ENCODE peak calls at places on chromosomes 5 and 9, in six cellular contexts. One of them, this sample, is unnamed.
A peak's percentile ranks its signal among the peaks of the same experiment; 100 is the strongest.

GRCh38 chr5:179974946-179975712 is 67.4 kb upstream of the TBC1D9B start:
- DNase-seq in CD4-positive, alpha-beta T cell: peak; percentile 8
- DNase-seq in left ventricle myocardium inferior: no peak
- DNase-seq in NB4: peak; percentile 66
- DNase-seq in HL-60: peak; percentile 70
- DNase-seq in AG09319: no peak
- DNase-seq in this sample: peak; percentile 56

GRCh38 chr5:95842955-95843544 is 20.5 kb upstream of the GLRX start:
- DNase-seq in AG09319: no peak
- DNase-seq in NB4: peak; percentile 94
- DNase-seq in HL-60: peak; percentile 92
- DNase-seq in CD4-positive, alpha-beta T cell: no peak
- DNase-seq in left ventricle myocardium inferior: peak; percentile 59
- DNase-seq in this sample: no peak

GRCh38 chr5:175680020-175680419 is 22.1 kb downstream of the HRH2 start:
- DNase-seq in CD4-positive, alpha-beta T cell: no peak
- DNase-seq in left ventricle myocardium inferior: no peak
- DNase-seq in NB4: no peak
- DNase-seq in HL-60: no peak
- DNase-seq in AG09319: no peak
- DNase-seq in this sample: no peak

GRCh38 chr9:121532881-121533280 is 33.2 kb upstream of the GGTA1 start:
- DNase-seq in HL-60: no peak
- DNase-seq in CD4-positive, alpha-beta T cell: no peak
- DNase-seq in left ventricle myocardium inferior: no peak
- DNase-seq in AG09319: no peak
- DNase-seq in NB4: no peak
- DNase-seq in this sample: no peak

GRCh38 chr5:149215478-149216042 is 56.1 kb upstream of the AFAP1L1 start:
- DNase-seq in AG09319: no peak
- DNase-seq in left ventricle myocardium inferior: peak; percentile 44
- DNase-seq in HL-60: no peak
- DNase-seq in NB4: peak; percentile 16
- DNase-seq in CD4-positive, alpha-beta T cell: no peak
- DNase-seq in this sample: no peak

GRCh38 chr9:91978739-91979414 is 28.8 kb upstream of the ROR2 start:
- DNase-seq in AG09319: no peak
- DNase-seq in CD4-positive, alpha-beta T cell: no peak
- DNase-seq in HL-60: peak; percentile 40
- DNase-seq in left ventricle myocardium inferior: no peak
- DNase-seq in NB4: peak; percentile 60
- DNase-seq in this sample: peak; percentile 6

GRCh38 chr9:114176601-114177295 is 21.4 kb downstream of the COL27A1 start:
- DNase-seq in left ventricle myocardium inferior: no peak
- DNase-seq in CD4-positive, alpha-beta T cell: no peak
- DNase-seq in HL-60: no peak
- DNase-seq in AG09319: no peak
- DNase-seq in NB4: peak; percentile 41
- DNase-seq in this sample: no peak

GRCh38 chr5:134224905-134225779 is 731 bp downstream of the PPP2CA start:
- DNase-seq in AG09319: no peak
- DNase-seq in CD4-positive, alpha-beta T cell: peak; percentile 36
- DNase-seq in HL-60: peak; percentile 12
- DNase-seq in NB4: peak; percentile 79
- DNase-seq in left ventricle myocardium inferior: peak; percentile 50
- DNase-seq in this sample: peak; percentile 80

GRCh38 chr9:131523451-131524435 is 7.3 kb downstream of the UCK1 start:
- DNase-seq in left ventricle myocardium inferior: no peak
- DNase-seq in HL-60: no peak
- DNase-seq in AG09319: no peak
- DNase-seq in NB4: no peak
- DNase-seq in CD4-positive, alpha-beta T cell: no peak
- DNase-seq in this sample: no peak

GRCh38 chr5:39892708-39893107 is 467.9 kb upstream of the DAB2 start:
- DNase-seq in CD4-positive, alpha-beta T cell: no peak
- DNase-seq in NB4: no peak
- DNase-seq in HL-60: no peak
- DNase-seq in AG09319: no peak
- DNase-seq in left ventricle myocardium inferior: no peak
- DNase-seq in this sample: no peak

GRCh38 chr5:170603578-170604565 is 100.1 kb downstream of the KCNIP1 start:
- DNase-seq in CD4-positive, alpha-beta T cell: no peak
- DNase-seq in AG09319: no peak
- DNase-seq in HL-60: peak; percentile 45
- DNase-seq in NB4: peak; percentile 62
- DNase-seq in left ventricle myocardium inferior: peak; percentile 34
- DNase-seq in this sample: peak; percentile 63

GRCh38 chr9:18768951-18769622 is 263.9 kb downstream of the SAXO1 start:
- DNase-seq in CD4-positive, alpha-beta T cell: no peak
- DNase-seq in AG09319: no peak
- DNase-seq in HL-60: no peak
- DNase-seq in NB4: no peak
- DNase-seq in left ventricle myocardium inferior: no peak
- DNase-seq in this sample: no peak

GRCh38 chr9:137020771-137021573 is 7.1 kb downstream of the ABCA2 start:
- DNase-seq in AG09319: no peak
- DNase-seq in left ventricle myocardium inferior: no peak
- DNase-seq in HL-60: no peak
- DNase-seq in CD4-positive, alpha-beta T cell: no peak
- DNase-seq in NB4: no peak
- DNase-seq in this sample: no peak

GRCh38 chr5:135694016-135694415 is 115.2 kb upstream of the CXCL14 start:
- DNase-seq in NB4: no peak
- DNase-seq in CD4-positive, alpha-beta T cell: no peak
- DNase-seq in AG09319: no peak
- DNase-seq in HL-60: no peak
- DNase-seq in left ventricle myocardium inferior: no peak
- DNase-seq in this sample: no peak

GRCh38 chr9:109793196-109793595 is 13.2 kb downstream of the PALM2AKAP2 start:
- DNase-seq in AG09319: peak; percentile 73
- DNase-seq in HL-60: no peak
- DNase-seq in CD4-positive, alpha-beta T cell: no peak
- DNase-seq in NB4: no peak
- DNase-seq in left ventricle myocardium inferior: no peak
- DNase-seq in this sample: no peak

GRCh38 chr5:179414459-179415215 is 69.4 kb upstream of the ADAMTS2 start:
- DNase-seq in NB4: peak; percentile 23
- DNase-seq in CD4-positive, alpha-beta T cell: no peak
- DNase-seq in AG09319: no peak
- DNase-seq in HL-60: no peak
- DNase-seq in left ventricle myocardium inferior: no peak
- DNase-seq in this sample: no peak

GRCh38 chr9:6498982-6499381 is 86.0 kb downstream of the UHRF2 start:
- DNase-seq in AG09319: peak; percentile 18
- DNase-seq in CD4-positive, alpha-beta T cell: no peak
- DNase-seq in left ventricle myocardium inferior: no peak
- DNase-seq in NB4: no peak
- DNase-seq in HL-60: no peak
- DNase-seq in this sample: no peak

GRCh38 chr5:7828269-7828668 is 22.7 kb downstream of the CFAP90 start:
- DNase-seq in NB4: no peak
- DNase-seq in left ventricle myocardium inferior: peak; percentile 63
- DNase-seq in CD4-positive, alpha-beta T cell: no peak
- DNase-seq in AG09319: no peak
- DNase-seq in HL-60: no peak
- DNase-seq in this sample: no peak

GRCh38 chr5:8329773-8330172 is 460.8 kb downstream of the MTRR start:
- DNase-seq in CD4-positive, alpha-beta T cell: no peak
- DNase-seq in left ventricle myocardium inferior: no peak
- DNase-seq in NB4: peak; percentile 41
- DNase-seq in HL-60: no peak
- DNase-seq in AG09319: no peak
- DNase-seq in this sample: no peak

GRCh38 chr9:35051069-35051967 is 21.1 kb downstream of the VCP start:
- DNase-seq in AG09319: no peak
- DNase-seq in CD4-positive, alpha-beta T cell: peak; percentile 48
- DNase-seq in HL-60: peak; percentile 46
- DNase-seq in left ventricle myocardium inferior: peak; percentile 36
- DNase-seq in NB4: peak; percentile 81
- DNase-seq in this sample: peak; percentile 66
- TF ChIP-seq CTCF in AG09319: peak; percentile 50
- TF ChIP-seq CTCF in CD4-positive, alpha-beta T cell: peak; percentile 70
- TF ChIP-seq CTCF in HL-60: peak; percentile 20
- TF ChIP-seq CTCF in left ventricle myocardium inferior: peak; percentile 73
- TF ChIP-seq CTCF in NB4: peak; percentile 96
- TF ChIP-seq CTCF in this sample: peak; percentile 75

GRCh38 chr5:759111-759741 is 25.3 kb downstream of the ZDHHC11B start:
- DNase-seq in NB4: no peak
- DNase-seq in left ventricle myocardium inferior: peak; percentile 76
- DNase-seq in HL-60: no peak
- DNase-seq in AG09319: no peak
- DNase-seq in CD4-positive, alpha-beta T cell: peak; percentile 82
- DNase-seq in this sample: peak; percentile 73
- TF ChIP-seq CTCF in NB4: no peak
- TF ChIP-seq CTCF in left ventricle myocardium inferior: no peak
- TF ChIP-seq CTCF in HL-60: no peak
- TF ChIP-seq CTCF in AG09319: no peak
- TF ChIP-seq CTCF in CD4-positive, alpha-beta T cell: no peak
- TF ChIP-seq CTCF in this sample: no peak

DNA sequence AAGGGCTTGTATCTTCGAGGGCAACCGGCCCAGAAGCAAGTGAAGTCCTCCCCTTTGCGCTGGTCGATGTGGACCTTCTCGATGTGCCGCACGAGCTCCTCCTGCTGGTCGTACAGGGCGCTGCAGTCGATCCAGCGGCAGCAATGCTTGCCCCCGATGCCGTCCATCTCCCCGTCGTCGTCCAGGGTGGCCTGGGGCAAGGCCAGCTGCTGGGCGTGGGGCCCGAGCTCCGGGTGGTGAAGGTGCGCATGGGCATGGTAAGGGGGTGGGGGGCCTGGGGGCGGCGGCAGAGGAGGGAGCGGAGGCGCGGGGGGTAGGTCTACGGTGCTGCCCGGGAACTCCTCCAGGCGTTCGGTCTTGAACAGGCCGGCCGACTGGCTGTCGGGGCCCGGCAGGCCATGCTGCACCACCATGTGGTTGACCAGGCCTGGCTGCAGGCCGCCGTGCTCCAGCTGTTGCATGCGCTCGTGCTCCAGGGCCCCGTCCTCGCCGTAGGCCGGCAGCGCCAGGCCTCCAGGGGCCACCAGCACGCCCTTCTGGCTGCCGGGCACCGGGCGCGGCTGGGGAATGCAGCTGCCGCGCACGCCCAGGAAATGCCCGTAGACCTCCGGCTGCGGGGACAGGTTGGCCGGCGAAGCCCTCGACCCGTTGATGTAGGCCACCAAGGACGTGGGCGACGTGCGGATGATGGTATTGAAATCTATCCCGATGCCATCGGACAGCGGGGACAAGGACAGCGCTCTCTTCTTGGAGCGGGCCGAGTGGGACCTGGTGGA is 181.8 kb downstream of the GLIS3 start:
- DNase-seq in left ventricle myocardium inferior: no peak
- DNase-seq in HL-60: peak; percentile 2
- DNase-seq in NB4: peak; percentile 53
- DNase-seq in AG09319: no peak
- DNase-seq in CD4-positive, alpha-beta T cell: peak; percentile 12
- DNase-seq in this sample: no peak
- TF ChIP-seq CTCF in left ventricle myocardium inferior: peak; percentile 51
- TF ChIP-seq CTCF in HL-60: peak; percentile 47
- TF ChIP-seq CTCF in NB4: peak; percentile 78
- TF ChIP-seq CTCF in AG09319: peak; percentile 13
- TF ChIP-seq CTCF in CD4-positive, alpha-beta T cell: peak; percentile 48
- TF ChIP-seq CTCF in this sample: no peak

GRCh38 chr5:72092074-72092473 is 15.2 kb upstream of the MAP1B start:
- DNase-seq in AG09319: no peak
- DNase-seq in NB4: no peak
- DNase-seq in CD4-positive, alpha-beta T cell: no peak
- DNase-seq in HL-60: no peak
- DNase-seq in left ventricle myocardium inferior: no peak
- DNase-seq in this sample: no peak
- TF ChIP-seq CTCF in AG09319: no peak
- TF ChIP-seq CTCF in NB4: no peak
- TF ChIP-seq CTCF in CD4-positive, alpha-beta T cell: no peak
- TF ChIP-seq CTCF in HL-60: no peak
- TF ChIP-seq CTCF in left ventricle myocardium inferior: no peak
- TF ChIP-seq CTCF in this sample: no peak

GRCh38 chr5:152723482-152723881 is 318.4 kb upstream of the NMUR2 start:
- DNase-seq in NB4: no peak
- DNase-seq in HL-60: no peak
- DNase-seq in left ventricle myocardium inferior: no peak
- DNase-seq in CD4-positive, alpha-beta T cell: no peak
- DNase-seq in AG09319: no peak
- DNase-seq in this sample: no peak
- TF ChIP-seq CTCF in NB4: no peak
- TF ChIP-seq CTCF in HL-60: no peak
- TF ChIP-seq CTCF in left ventricle myocardium inferior: no peak
- TF ChIP-seq CTCF in CD4-positive, alpha-beta T cell: no peak
- TF ChIP-seq CTCF in AG09319: no peak
- TF ChIP-seq CTCF in this sample: no peak

GRCh38 chr5:57749396-57749795 is 266.8 kb upstream of the ACTBL2 start:
- DNase-seq in AG09319: no peak
- DNase-seq in CD4-positive, alpha-beta T cell: no peak
- DNase-seq in NB4: no peak
- DNase-seq in HL-60: no peak
- DNase-seq in left ventricle myocardium inferior: no peak
- DNase-seq in this sample: no peak
- TF ChIP-seq CTCF in AG09319: no peak
- TF ChIP-seq CTCF in CD4-positive, alpha-beta T cell: no peak
- TF ChIP-seq CTCF in NB4: no peak
- TF ChIP-seq CTCF in HL-60: no peak
- TF ChIP-seq CTCF in left ventricle myocardium inferior: no peak
- TF ChIP-seq CTCF in this sample: no peak

GRCh38 chr5:143362828-143363227 is 40.7 kb downstream of the NR3C1 start:
- DNase-seq in NB4: no peak
- DNase-seq in HL-60: no peak
- DNase-seq in CD4-positive, alpha-beta T cell: no peak
- DNase-seq in left ventricle myocardium inferior: no peak
- DNase-seq in AG09319: no peak
- DNase-seq in this sample: no peak

GRCh38 chr5:143356855-143357254 is 46.6 kb downstream of the NR3C1 start:
- DNase-seq in HL-60: no peak
- DNase-seq in AG09319: no peak
- DNase-seq in NB4: no peak
- DNase-seq in left ventricle myocardium inferior: no peak
- DNase-seq in CD4-positive, alpha-beta T cell: no peak
- DNase-seq in this sample: no peak

GRCh38 chr5:143364061-143364460 is 39.4 kb downstream of the NR3C1 start:
- DNase-seq in NB4: no peak
- DNase-seq in CD4-positive, alpha-beta T cell: no peak
- DNase-seq in HL-60: no peak
- DNase-seq in AG09319: no peak
- DNase-seq in left ventricle myocardium inferior: no peak
- DNase-seq in this sample: no peak

GRCh38 chr5:143359869-143360268 is 43.6 kb downstream of the NR3C1 start:
- DNase-seq in HL-60: no peak
- DNase-seq in NB4: no peak
- DNase-seq in left ventricle myocardium inferior: no peak
- DNase-seq in AG09319: no peak
- DNase-seq in CD4-positive, alpha-beta T cell: no peak
- DNase-seq in this sample: no peak

DNA sequence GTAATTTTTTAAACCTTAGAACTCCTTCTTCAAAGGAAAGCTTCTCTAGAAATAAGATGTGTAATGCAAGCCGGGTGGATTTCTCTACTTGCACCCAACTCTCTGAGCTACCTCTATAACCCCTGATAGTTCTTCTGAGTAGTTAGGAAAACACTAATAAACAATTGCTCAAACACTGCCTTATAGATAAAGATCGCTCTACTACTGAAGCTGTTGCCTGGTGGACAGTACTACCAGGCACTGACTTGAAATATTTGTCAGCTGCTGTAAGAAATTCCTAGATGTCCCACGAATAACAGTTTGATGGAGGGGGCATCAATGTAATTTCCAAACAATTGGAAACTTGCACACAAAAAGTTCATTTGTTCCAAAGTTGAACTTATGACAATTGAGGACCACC is 42.0 kb downstream of the NR3C1 start:
- DNase-seq in HL-60: no peak
- DNase-seq in AG09319: no peak
- DNase-seq in CD4-positive, alpha-beta T cell: no peak
- DNase-seq in NB4: no peak
- DNase-seq in left ventricle myocardium inferior: no peak
- DNase-seq in this sample: no peak
- TF ChIP-seq CTCF in HL-60: no peak
- TF ChIP-seq CTCF in AG09319: no peak
- TF ChIP-seq CTCF in CD4-positive, alpha-beta T cell: no peak
- TF ChIP-seq CTCF in NB4: no peak
- TF ChIP-seq CTCF in left ventricle myocardium inferior: no peak
- TF ChIP-seq CTCF in this sample: no peak

This sample was measured in Caco-2.